ENCODE peak calls at places on chromosomes 16 and 17, in ten cellular contexts. T is tibial artery, N is iPS DF 6.9, J is A549, C is left ventricle myocardium inferior, R is BE2C, F is Peyer's patch, H is breast epithelium, X is ascending aorta, Z is tibial nerve. K is an unnamed sample. For H3K4me1 and H3K9me3, the result is how much of the 10 kb centered on the place peaks cover.

GRCh38 chr16:77963185-77964044 is 58.9 kb upstream of the CLEC3A start:
- DNase-seq in F (no peak), H (no peak), X (no peak), R (no peak), C (no peak), N (no peak), Z (no peak), T (no peak), J (no peak), K (no peak)

GRCh38 chr17:70636517-70637133 is 467.3 kb downstream of the KCNJ2 start:
- DNase-seq in C (no peak), J (peak), T (no peak), X (no peak), R (peak), F (no peak), H (no peak), N (peak), Z (peak), K (no peak)

GRCh38 chr17:49000943-49001342 is 3.8 kb downstream of the IGF2BP1 start:
- DNase-seq in F (no peak), H (no peak), Z (no peak), R (no peak), J (no peak), T (no peak), C (no peak), N (no peak), X (no peak), K (no peak)

GRCh38 chr17:65085397-65085796 is 28.9 kb upstream of the GNA13 start:
- DNase-seq in C (no peak), T (no peak), X (no peak), Z (no peak), J (no peak), R (no peak), H (no peak), F (no peak), N (no peak), K (no peak)

GRCh38 chr17:77465358-77466041 is 324.7 kb downstream of the SEC14L1 start:
- DNase-seq in X (peak), H (no peak), T (peak), Z (peak), J (no peak), N (no peak), C (peak), F (peak), R (no peak), K (no peak)

GRCh38 chr16:88383401-88384221 is 852 bp downstream of the ZNF469 start:
- DNase-seq in Z (no peak), C (peak), X (no peak), H (no peak), T (no peak), F (no peak), J (peak), N (no peak), R (peak), K (peak)

GRCh38 chr16:29011112-29011511 is 26.3 kb downstream of the LAT start:
- DNase-seq in T (no peak), F (no peak), R (peak), X (no peak), H (no peak), J (no peak), Z (no peak), N (peak), C (no peak), K (peak)

GRCh38 chr17:67027031-67027628 is 17.2 kb upstream of the CACNG1 start:
- DNase-seq in H (no peak), Z (no peak), F (no peak), J (no peak), N (no peak), R (no peak), C (peak), X (no peak), T (no peak), K (no peak)

GRCh38 chr16:69187891-69188451 is 1.0 kb downstream of the SNTB2 start:
- DNase-seq in N (no peak), R (peak), C (peak), J (peak), F (peak), H (no peak), T (peak), X (no peak), Z (peak), K (peak)

GRCh38 chr17:9676742-9677387 is 31.5 kb downstream of the USP43 start:
- DNase-seq in C (no peak), X (no peak), N (no peak), F (peak), Z (no peak), H (no peak), R (no peak), J (peak), T (no peak), K (no peak)

GRCh38 chr17:43372273-43372911 is 26.4 kb upstream of the ARL4D start:
- DNase-seq in J (no peak), N (no peak), R (peak), T (no peak), Z (no peak), F (peak), H (no peak), C (peak), X (no peak), K (no peak)

GRCh38 chr16:68792465-68793324 is 50.6 kb upstream of the TANGO6 start:
- DNase-seq in X (no peak), H (no peak), C (no peak), J (peak), T (no peak), R (no peak), F (peak), Z (no peak), N (no peak), K (peak)

GRCh38 chr16:89707695-89708094 is 6.2 kb upstream of the SPATA2L start:
- DNase-seq in Z (no peak), R (no peak), C (no peak), X (no peak), J (no peak), F (no peak), N (no peak), H (no peak), T (no peak), K (no peak)

GRCh38 chr16:75244844-75245758 is 6.3 kb downstream of the BCAR1 start:
- DNase-seq in H (peak), C (peak), T (peak), R (peak), J (peak), Z (no peak), X (peak), F (peak), N (no peak), K (peak)

GRCh38 chr17:6648181-6648580 is 3.2 kb downstream of the MED31 start:
- DNase-seq in X (no peak), J (peak), C (no peak), F (no peak), Z (no peak), H (no peak), T (no peak), N (no peak), R (no peak), K (no peak)

GRCh38 chr17:40536731-40537171 is 28.5 kb downstream of the CCR7 start:
- DNase-seq in F (no peak), C (no peak), N (no peak), H (peak), Z (peak), R (no peak), X (no peak), T (peak), J (no peak), K (no peak)

GRCh38 chr17:7590743-7591142 is 849 bp upstream of the SOX15 start:
- DNase-seq in R (peak), Z (no peak), X (no peak), J (peak), F (no peak), T (no peak), N (no peak), H (no peak), C (no peak), K (no peak)

GRCh38 chr17:40622509-40622928 is 25.1 kb downstream of the SMARCE1 start:
- DNase-seq in T (no peak), F (no peak), J (no peak), C (no peak), H (no peak), Z (no peak), X (no peak), N (no peak), R (no peak), K (no peak)

GRCh38 chr17:29084476-29085148 is 41.7 kb downstream of the PIPOX start:
- DNase-seq in Z (no peak), N (no peak), H (no peak), X (no peak), R (peak), C (no peak), J (no peak), F (no peak), T (no peak), K (no peak)

GRCh38 chr17:69232650-69233049 is 4.0 kb upstream of the ABCA10 start:
- DNase-seq in C (no peak), F (no peak), R (no peak), T (no peak), H (no peak), J (no peak), X (no peak), N (no peak), Z (no peak), K (no peak)

GRCh38 chr17:20154601-20155000 is 145.4 kb downstream of the SPECC1 start:
- DNase-seq in T (no peak), Z (no peak), H (no peak), J (no peak), N (no peak), F (no peak), R (no peak), C (no peak), X (no peak), K (no peak)

GRCh38 chr17:41771389-41772206 is 14.9 kb downstream of the JUP start:
- DNase-seq in J (no peak), R (no peak), F (no peak), Z (no peak), H (no peak), N (no peak), X (no peak), C (no peak), T (no peak), K (no peak)

GRCh38 chr16:84825896-84826557 is 6.2 kb downstream of the CRISPLD2 start:
- DNase-seq in F (no peak), N (no peak), H (no peak), Z (no peak), R (no peak), X (no peak), T (no peak), C (no peak), J (no peak), K (no peak)
- H3K4me1 ChIP-seq in F (under half), N (under half), H (under half), Z (under half), R (under half), X (under half), T (under half), C (half or more), J (under half), K (under half)

GRCh38 chr17:22411185-22411784 is 719.0 kb downstream of the KCNJ18 start:
- DNase-seq in H (no peak), C (no peak), X (no peak), N (no peak), R (no peak), T (no peak), J (no peak), F (no peak), Z (no peak), K (no peak)
- H3K9me3 ChIP-seq in H (under half), C (under half), X (under half), N (under half), R (under half), T (under half), J (under half), F (under half), Z (under half), K (under half)

GRCh38 chr17:79843917-79844815 is 4.9 kb upstream of the CBX4 start:
- DNase-seq in J (peak), R (peak), C (peak), N (no peak), H (no peak), F (peak), T (peak), Z (no peak), X (no peak), K (peak)
- H3K4me1 ChIP-seq in J (under half), R (under half), C (half or more), N (under half), H (under half), F (under half), T (half or more), Z (under half), X (under half), K (under half)

DNA sequence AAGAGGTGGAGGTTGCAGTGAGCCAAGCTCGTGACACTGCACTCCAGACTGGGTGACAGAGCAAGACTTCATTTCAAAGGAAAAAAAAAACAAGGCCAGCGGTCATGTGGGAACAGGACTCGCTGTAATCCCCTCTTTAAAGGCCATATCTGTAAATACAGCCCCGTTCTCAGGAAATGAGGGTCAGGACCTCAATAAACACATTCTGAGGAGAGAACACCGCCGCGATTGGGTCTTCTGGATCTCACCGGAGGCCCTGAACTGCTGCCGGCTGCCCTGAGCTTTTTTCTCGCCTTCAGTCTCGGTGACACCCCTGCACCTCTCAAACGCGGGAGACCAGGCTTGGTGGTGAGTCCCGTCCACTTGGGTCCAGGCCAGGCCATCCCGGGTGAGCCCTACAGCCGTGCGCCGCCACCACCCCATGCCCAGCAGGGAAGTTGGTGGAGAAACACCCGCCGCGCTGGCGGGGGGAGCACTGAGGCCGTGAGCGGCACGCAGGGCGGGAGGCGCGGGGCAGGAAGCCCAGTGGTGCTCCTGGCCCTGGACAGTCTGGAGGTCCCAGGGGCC is 28.4 kb downstream of the SLC25A10 start:
- DNase-seq in R (no peak), Z (no peak), T (no peak), F (no peak), J (no peak), N (no peak), X (no peak), C (no peak), H (no peak), K (no peak)
- H3K9me3 ChIP-seq in R (under half), Z (under half), T (under half), F (under half), J (under half), N (under half), X (under half), C (under half), H (under half), K (under half)

DNA sequence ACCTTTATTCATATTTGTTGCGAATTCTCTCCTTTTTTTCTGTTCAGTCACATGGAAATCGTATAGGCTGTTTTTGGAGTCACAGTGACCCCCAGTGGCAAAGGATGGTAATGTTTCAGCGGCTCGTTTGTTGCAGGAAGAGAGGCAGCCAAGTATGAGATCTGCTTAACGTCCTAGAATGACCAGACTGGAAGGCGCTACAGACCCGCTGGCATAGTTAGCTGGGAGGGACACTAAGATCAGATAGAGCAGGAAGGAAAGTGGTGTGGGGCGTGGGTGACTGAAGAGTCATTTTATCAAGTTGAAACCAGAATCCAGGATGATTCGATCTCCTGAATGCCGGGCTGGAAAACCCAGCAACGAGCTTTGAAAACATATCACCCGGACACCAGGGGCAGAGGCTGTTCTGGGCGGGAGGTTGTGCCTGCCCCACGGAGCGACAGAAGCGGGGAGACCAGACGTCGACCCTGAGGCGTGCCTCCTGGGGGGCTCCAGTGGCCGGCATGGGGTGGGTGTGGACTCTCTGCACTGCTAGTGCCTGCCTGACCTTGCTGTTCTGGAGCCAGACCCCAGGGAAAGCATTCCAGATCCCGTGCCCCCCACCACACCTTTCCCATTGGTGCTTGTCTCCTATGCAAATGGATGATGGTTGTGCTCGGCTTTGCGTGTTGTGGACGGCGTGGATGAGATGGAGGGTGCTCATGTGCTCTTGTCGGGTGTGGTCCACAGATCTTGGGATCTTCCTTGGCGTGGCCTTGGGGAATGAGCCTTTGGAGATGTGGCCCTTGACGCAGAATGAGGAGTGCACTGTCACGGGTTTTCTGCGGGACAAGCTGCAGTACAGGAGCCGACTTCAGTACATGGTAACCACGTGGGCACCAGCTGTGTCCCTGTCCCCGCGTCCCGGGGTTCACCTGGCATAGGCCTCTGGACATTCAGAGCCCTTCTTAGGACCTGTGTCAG is 7.7 kb downstream of the IL34 start:
- DNase-seq in F (peak), T (peak), N (peak), J (peak), C (peak), R (peak), H (peak), X (no peak), Z (peak), K (peak)
- H3K4me1 ChIP-seq in F (under half), T (under half), N (under half), J (under half), C (under half), R (under half), H (under half), X (under half), Z (under half), K (under half)

GRCh38 chr16:35911899-35912298 is 2452.5 kb downstream of the TP53TG3F start:
- DNase-seq in C (no peak), J (no peak), T (no peak), R (no peak), H (no peak), Z (no peak), N (no peak), F (no peak), X (no peak), K (no peak)
- H3K9me3 ChIP-seq in C (under half), J (under half), T (under half), R (under half), H (under half), Z (under half), N (under half), F (under half), X (under half), K (under half)

GRCh38 chr17:3818786-3819185 is 17.8 kb upstream of the ITGAE start:
- DNase-seq in X (no peak), R (no peak), C (no peak), N (no peak), H (no peak), Z (no peak), T (no peak), J (no peak), F (no peak), K (no peak)
- H3K4me1 ChIP-seq in X (under half), R (under half), C (under half), N (under half), H (under half), Z (under half), T (under half), J (under half), F (under half), K (under half)

GRCh38 chr16:50288920-50289319 is 22.6 kb downstream of the ADCY7 start:
- DNase-seq in Z (no peak), J (no peak), C (no peak), T (no peak), N (no peak), H (no peak), R (no peak), F (no peak), X (no peak), K (no peak)
- H3K9me3 ChIP-seq in Z (under half), J (under half), C (under half), T (under half), N (under half), H (under half), R (under half), F (under half), X (under half), K (under half)

DNA sequence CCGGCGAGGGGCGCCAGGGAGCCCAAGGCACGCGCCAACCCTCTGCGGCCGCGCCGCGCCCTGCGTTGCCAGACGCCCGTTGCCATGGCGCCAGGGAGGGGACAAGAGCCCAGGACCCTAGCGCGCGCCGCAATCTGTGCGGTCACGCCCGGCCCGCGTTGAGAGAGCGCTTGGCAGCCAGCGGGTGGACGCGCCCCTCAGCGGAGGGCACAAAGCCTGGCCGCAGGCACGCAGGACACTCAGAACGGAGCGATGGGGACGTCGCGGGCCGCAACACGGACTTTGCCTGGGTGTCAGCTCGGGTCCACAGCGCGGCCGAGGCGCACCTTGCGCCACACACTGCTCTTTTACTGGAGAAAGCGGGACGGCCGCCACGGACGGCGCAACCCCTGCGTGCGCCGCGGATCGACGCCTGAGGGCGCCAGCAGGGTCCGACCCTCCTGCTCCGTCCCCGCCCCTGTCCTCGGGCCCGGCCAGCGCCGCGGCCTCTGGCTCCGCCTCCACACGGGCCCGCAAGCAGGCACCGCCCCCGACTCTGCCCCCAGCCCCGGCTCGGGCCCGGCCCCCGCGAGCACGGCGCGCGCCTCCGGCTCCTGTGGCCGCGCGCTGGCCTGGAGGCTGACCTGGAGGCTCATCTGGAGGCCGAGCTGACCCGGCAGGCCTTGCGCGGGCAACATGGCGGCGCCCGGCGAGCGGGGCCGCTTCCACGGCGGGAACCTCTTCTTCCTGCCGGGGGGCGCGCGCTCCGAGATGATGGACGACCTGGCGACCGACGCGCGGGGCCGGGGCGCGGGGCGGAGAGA is at the start of gene GFER:
- DNase-seq in R (peak), T (peak), N (peak), J (peak), Z (peak), F (peak), X (peak), H (no peak), C (peak), K (peak)
- H3K4me1 ChIP-seq in R (under half), T (under half), N (under half), J (under half), Z (under half), F (under half), X (under half), H (under half), C (under half), K (under half)

DNA sequence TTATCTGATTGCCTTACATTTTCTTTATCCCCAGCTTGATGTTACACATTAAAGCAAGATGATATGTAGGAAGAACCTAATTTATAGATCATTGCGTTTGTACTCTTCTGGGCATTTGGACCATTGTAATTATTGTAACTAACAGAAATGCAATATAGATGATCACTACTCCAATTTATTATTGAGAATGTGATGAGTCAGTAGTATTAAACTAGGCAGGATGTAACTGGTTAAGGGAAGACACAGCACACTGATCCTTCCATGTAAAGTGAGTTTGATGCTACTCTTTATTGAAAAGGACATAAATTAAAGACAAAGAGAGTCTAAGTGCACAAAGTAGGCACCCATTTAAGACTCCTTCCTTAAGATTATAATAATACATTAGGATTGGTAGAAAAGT is 223.8 kb downstream of the KIF2B start:
- DNase-seq in R (no peak), X (no peak), T (no peak), C (no peak), H (no peak), Z (no peak), F (no peak), J (no peak), N (no peak), K (no peak)
- H3K9me3 ChIP-seq in R (under half), X (under half), T (under half), C (under half), H (under half), Z (under half), F (under half), J (under half), N (under half), K (under half)

K was measured in Caco-2.